ENCODE peak calls at places on chromosomes 2 and 18, in seven cellular contexts. One of them, this sample, is unnamed.

GRCh38 chr2:119066272-119066804 is 92.2 kb downstream of the C1QL2 start:
- DNase-seq in effector memory CD8-positive, alpha-beta T cell: no peak
- DNase-seq in RPMI7951: peak; percentile 10
- DNase-seq in neuronal stem cell: no peak
- DNase-seq in NCI-H2029: no peak
- DNase-seq in left cardiac atrium: no peak
- DNase-seq in Calu3: no peak
- DNase-seq in this sample: peak; percentile 52

GRCh38 chr2:185291035-185291647 is 447.5 kb upstream of the FSIP2 start:
- DNase-seq in NCI-H2029: peak; percentile 40
- DNase-seq in effector memory CD8-positive, alpha-beta T cell: no peak
- DNase-seq in left cardiac atrium: peak; percentile 27
- DNase-seq in Calu3: peak; percentile 67
- DNase-seq in neuronal stem cell: peak; percentile 14
- DNase-seq in RPMI7951: peak; percentile 73
- DNase-seq in this sample: no peak

GRCh38 chr2:122029945-122030344 is 274.5 kb downstream of the TSN start:
- DNase-seq in effector memory CD8-positive, alpha-beta T cell: no peak
- DNase-seq in NCI-H2029: no peak
- DNase-seq in Calu3: no peak
- DNase-seq in left cardiac atrium: no peak
- DNase-seq in RPMI7951: no peak
- DNase-seq in neuronal stem cell: no peak
- DNase-seq in this sample: peak; percentile 3

GRCh38 chr18:44134447-44134846 is 546.2 kb upstream of the SETBP1 start:
- DNase-seq in NCI-H2029: no peak
- DNase-seq in left cardiac atrium: no peak
- DNase-seq in neuronal stem cell: no peak
- DNase-seq in effector memory CD8-positive, alpha-beta T cell: no peak
- DNase-seq in Calu3: no peak
- DNase-seq in RPMI7951: no peak
- DNase-seq in this sample: no peak

GRCh38 chr2:117485588-117485987 is 328.9 kb upstream of the DDX18 start:
- DNase-seq in Calu3: no peak
- DNase-seq in effector memory CD8-positive, alpha-beta T cell: no peak
- DNase-seq in neuronal stem cell: no peak
- DNase-seq in RPMI7951: no peak
- DNase-seq in left cardiac atrium: no peak
- DNase-seq in NCI-H2029: no peak
- DNase-seq in this sample: no peak

GRCh38 chr2:10934308-10934978 is 22.7 kb downstream of the KCNF1 start:
- DNase-seq in RPMI7951: no peak
- DNase-seq in Calu3: no peak
- DNase-seq in effector memory CD8-positive, alpha-beta T cell: no peak
- DNase-seq in neuronal stem cell: no peak
- DNase-seq in NCI-H2029: no peak
- DNase-seq in left cardiac atrium: no peak
- DNase-seq in this sample: no peak

GRCh38 chr2:114862234-114862633 is 419.8 kb downstream of the DPP10 start:
- DNase-seq in effector memory CD8-positive, alpha-beta T cell: no peak
- DNase-seq in neuronal stem cell: no peak
- DNase-seq in RPMI7951: no peak
- DNase-seq in left cardiac atrium: no peak
- DNase-seq in NCI-H2029: no peak
- DNase-seq in Calu3: no peak
- DNase-seq in this sample: no peak

GRCh38 chr2:211875488-211875887 is 663.1 kb downstream of the ERBB4 start:
- DNase-seq in Calu3: no peak
- DNase-seq in RPMI7951: no peak
- DNase-seq in effector memory CD8-positive, alpha-beta T cell: no peak
- DNase-seq in NCI-H2029: no peak
- DNase-seq in left cardiac atrium: no peak
- DNase-seq in neuronal stem cell: no peak
- DNase-seq in this sample: no peak

GRCh38 chr2:8551622-8552074 is 130.2 kb upstream of the ID2 start:
- DNase-seq in NCI-H2029: no peak
- DNase-seq in Calu3: no peak
- DNase-seq in neuronal stem cell: no peak
- DNase-seq in RPMI7951: no peak
- DNase-seq in effector memory CD8-positive, alpha-beta T cell: no peak
- DNase-seq in left cardiac atrium: no peak
- DNase-seq in this sample: no peak

GRCh38 chr2:128949360-128949759 is 630.7 kb upstream of the HS6ST1 start:
- DNase-seq in neuronal stem cell: no peak
- DNase-seq in NCI-H2029: no peak
- DNase-seq in effector memory CD8-positive, alpha-beta T cell: no peak
- DNase-seq in left cardiac atrium: no peak
- DNase-seq in Calu3: no peak
- DNase-seq in RPMI7951: peak; percentile 15
- DNase-seq in this sample: no peak

GRCh38 chr2:229340086-229340760 is 69.1 kb upstream of the PID1 start:
- DNase-seq in Calu3: no peak
- DNase-seq in neuronal stem cell: no peak
- DNase-seq in effector memory CD8-positive, alpha-beta T cell: no peak
- DNase-seq in RPMI7951: peak; percentile 100
- DNase-seq in left cardiac atrium: no peak
- DNase-seq in NCI-H2029: no peak
- DNase-seq in this sample: no peak

GRCh38 chr2:58925676-58926081 is 684.6 kb upstream of the FANCL start:
- DNase-seq in Calu3: no peak
- DNase-seq in RPMI7951: no peak
- DNase-seq in left cardiac atrium: peak; percentile 17
- DNase-seq in neuronal stem cell: no peak
- DNase-seq in effector memory CD8-positive, alpha-beta T cell: no peak
- DNase-seq in NCI-H2029: no peak
- DNase-seq in this sample: peak; percentile 17

This sample was measured in lower leg skin.